ENCODE peak calls at places on chromosome 17, in eight cellular contexts. S, K, A, D, Y, G, P and X are unnamed samples.

GRCh38 chr17:60141111-60142018 is 8.4 kb upstream of the CA4 start:
- DNase-seq in Y (peak), A (no peak), P (peak), S (peak), D (peak), G (no peak), K (no peak), X (no peak)

GRCh38 chr17:56917559-56918296 is 3.9 kb upstream of the TRIM25 start:
- DNase-seq in Y (no peak), P (peak), A (no peak), D (no peak), G (no peak), S (no peak), K (no peak), X (no peak)

GRCh38 chr17:59561042-59561441 is 4.4 kb upstream of the DHX40 start:
- DNase-seq in S (peak), P (peak), K (peak), G (peak), Y (no peak), A (peak), D (peak), X (peak)

GRCh38 chr17:27802962-27803680 is 2.8 kb upstream of the NOS2 start:
- DNase-seq in K (no peak), D (no peak), Y (no peak), G (no peak), S (no peak), A (peak), P (no peak), X (no peak)

GRCh38 chr17:42651392-42651791 is 7.7 kb upstream of the TUBG2 start:
- DNase-seq in D (no peak), S (no peak), K (no peak), Y (no peak), A (no peak), G (no peak), P (no peak), X (no peak)

GRCh38 chr17:2710804-2711607 is 558 bp downstream of the CLUH start:
- DNase-seq in S (peak), P (peak), K (peak), D (peak), A (peak), Y (no peak), G (no peak), X (peak)

GRCh38 chr17:17361543-17362511 is 58.7 kb downstream of the NT5M start:
- DNase-seq in D (no peak), S (no peak), G (no peak), K (no peak), A (no peak), P (peak), Y (no peak), X (no peak)

GRCh38 chr17:2022647-2023046 is 2.5 kb downstream of the RTN4RL1 start:
- DNase-seq in Y (no peak), S (no peak), P (no peak), D (no peak), K (no peak), A (no peak), G (no peak), X (no peak)

GRCh38 chr17:77478899-77479298 is 338.1 kb downstream of the SEC14L1 start:
- DNase-seq in S (peak), K (no peak), G (no peak), Y (no peak), P (no peak), A (no peak), D (no peak), X (no peak)

GRCh38 chr17:5861849-5862248 is 208.3 kb upstream of the WSCD1 start:
- DNase-seq in G (no peak), Y (no peak), K (peak), S (no peak), P (no peak), D (no peak), A (no peak), X (no peak)

GRCh38 chr17:82869536-82869935 is 29.7 kb upstream of the ZNF750 start:
- DNase-seq in Y (no peak), K (no peak), S (no peak), P (no peak), D (no peak), A (no peak), G (no peak), X (no peak)
- H3K4me3 ChIP-seq in Y (no peak), K (no peak), S (no peak), P (no peak), D (no peak), A (no peak), G (no peak), X (no peak)

GRCh38 chr17:49907279-49907678 is 59.4 kb upstream of the TAC4 start:
- DNase-seq in S (no peak), D (peak), K (no peak), P (no peak), A (no peak), Y (no peak), G (no peak), X (no peak)

GRCh38 chr17:49908782-49909714 is 59.9 kb upstream of the DLX4 start:
- DNase-seq in S (no peak), A (no peak), P (no peak), Y (no peak), D (peak), G (no peak), K (no peak), X (no peak)

GRCh38 chr17:49910858-49911204 is 58.2 kb upstream of the DLX4 start:
- DNase-seq in S (no peak), A (no peak), G (no peak), D (peak), Y (no peak), P (no peak), K (no peak), X (no peak)

GRCh38 chr17:49913226-49914095 is 55.5 kb upstream of the DLX4 start:
- DNase-seq in Y (peak), A (no peak), D (no peak), K (peak), P (peak), G (peak), S (no peak), X (no peak)

GRCh38 chr17:49910094-49910857 is 58.7 kb upstream of the DLX4 start:
- DNase-seq in A (peak), P (peak), G (no peak), D (peak), Y (peak), S (peak), K (peak), X (no peak)
- TF ChIP-seq EZH2 in A (peak), P (no peak), G (no peak), D (peak), Y (peak), S (peak), K (no peak), X (no peak)

DNA sequence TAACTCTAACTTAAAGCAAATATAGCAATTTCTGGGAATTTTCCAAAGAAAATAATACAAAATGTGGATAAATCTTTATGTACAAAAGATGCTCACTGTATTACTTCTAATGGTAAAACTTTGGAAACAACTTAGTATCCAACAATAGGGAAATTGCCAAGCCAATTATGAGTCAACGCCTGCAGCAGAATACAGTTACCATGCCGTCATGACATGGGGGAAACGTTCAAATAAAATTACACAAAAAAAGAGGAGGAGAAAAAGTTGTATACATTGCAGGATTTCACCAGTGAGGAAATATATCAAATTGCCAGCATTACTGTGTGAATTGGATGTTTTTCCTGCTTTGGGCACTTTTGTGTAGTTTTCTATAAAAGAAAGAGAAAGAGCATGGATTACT is 469.6 kb downstream of the SOX9 start:
- DNase-seq in K (peak), D (no peak), G (no peak), P (peak), S (no peak), A (no peak), Y (peak), X (no peak)
- H3K4me3 ChIP-seq in K (peak), D (no peak), G (peak), P (peak), S (no peak), A (peak), Y (peak), X (peak)

GRCh38 chr17:68463211-68463990 is 6.1 kb upstream of the WIPI1 start:
- DNase-seq in S (no peak), Y (no peak), G (no peak), A (no peak), P (no peak), D (no peak), K (no peak), X (no peak)

GRCh38 chr17:68468334-68468733 is 11.0 kb upstream of the WIPI1 start:
- DNase-seq in K (no peak), S (no peak), A (no peak), Y (peak), P (peak), D (no peak), G (no peak), X (no peak)

GRCh38 chr17:68470959-68471358 is 13.7 kb upstream of the WIPI1 start:
- DNase-seq in P (no peak), K (no peak), S (no peak), G (no peak), D (no peak), A (no peak), Y (no peak), X (no peak)

GRCh38 chr17:68468785-68469184 is 11.5 kb upstream of the WIPI1 start:
- DNase-seq in S (no peak), K (no peak), G (no peak), D (no peak), Y (peak), P (no peak), A (no peak), X (no peak)
- TF ChIP-seq EZH2 in S (no peak), K (no peak), G (no peak), D (no peak), Y (no peak), P (no peak), A (no peak), X (no peak)

DNA sequence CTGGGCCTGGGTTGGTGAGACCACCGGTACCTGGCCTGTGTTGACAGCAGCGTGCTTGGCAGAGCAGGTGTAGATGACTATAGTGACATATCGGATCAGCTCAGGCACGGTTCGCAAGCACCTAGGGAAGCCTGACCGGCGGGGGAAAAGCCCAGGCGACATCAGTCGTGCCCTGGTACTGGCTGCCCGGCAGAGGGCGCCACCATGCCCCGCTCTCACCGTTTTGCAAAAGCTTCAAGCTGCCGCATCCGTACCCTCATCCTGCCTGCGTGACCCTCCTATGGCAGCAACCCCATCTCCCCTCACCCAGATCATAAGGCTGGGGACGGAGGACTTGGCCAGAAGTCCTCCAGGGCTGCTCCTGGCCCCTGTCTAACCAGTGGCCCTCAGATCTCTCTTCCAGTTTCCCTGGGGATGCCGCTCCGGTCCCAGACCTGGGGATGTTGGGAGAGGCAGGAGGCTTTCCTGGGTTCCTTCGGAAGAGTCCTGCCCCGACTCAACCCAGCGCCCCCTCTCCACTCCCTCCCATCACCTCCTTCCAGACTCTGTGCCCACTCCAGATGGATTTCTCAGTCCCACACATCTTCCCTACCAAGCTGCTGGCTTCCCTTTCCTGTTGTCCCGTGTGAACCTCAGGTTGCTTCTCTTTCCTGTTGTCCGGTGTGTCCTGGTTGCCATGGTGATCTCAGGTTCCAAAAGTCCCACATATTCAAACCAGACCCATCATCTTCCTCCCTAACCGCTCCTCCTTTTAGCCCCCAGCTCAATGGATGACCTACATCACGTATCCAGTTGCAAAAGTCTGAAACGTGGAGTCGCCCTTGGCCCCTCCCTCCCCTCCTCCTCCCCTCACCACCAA is 13.7 kb downstream of the ALOX12B start:
- DNase-seq in P (peak), G (peak), K (peak), Y (peak), A (peak), D (peak), S (peak), X (peak)
- H3K4me3 ChIP-seq in P (no peak), G (peak), K (peak), Y (no peak), A (no peak), D (peak), S (peak), X (no peak)

DNA sequence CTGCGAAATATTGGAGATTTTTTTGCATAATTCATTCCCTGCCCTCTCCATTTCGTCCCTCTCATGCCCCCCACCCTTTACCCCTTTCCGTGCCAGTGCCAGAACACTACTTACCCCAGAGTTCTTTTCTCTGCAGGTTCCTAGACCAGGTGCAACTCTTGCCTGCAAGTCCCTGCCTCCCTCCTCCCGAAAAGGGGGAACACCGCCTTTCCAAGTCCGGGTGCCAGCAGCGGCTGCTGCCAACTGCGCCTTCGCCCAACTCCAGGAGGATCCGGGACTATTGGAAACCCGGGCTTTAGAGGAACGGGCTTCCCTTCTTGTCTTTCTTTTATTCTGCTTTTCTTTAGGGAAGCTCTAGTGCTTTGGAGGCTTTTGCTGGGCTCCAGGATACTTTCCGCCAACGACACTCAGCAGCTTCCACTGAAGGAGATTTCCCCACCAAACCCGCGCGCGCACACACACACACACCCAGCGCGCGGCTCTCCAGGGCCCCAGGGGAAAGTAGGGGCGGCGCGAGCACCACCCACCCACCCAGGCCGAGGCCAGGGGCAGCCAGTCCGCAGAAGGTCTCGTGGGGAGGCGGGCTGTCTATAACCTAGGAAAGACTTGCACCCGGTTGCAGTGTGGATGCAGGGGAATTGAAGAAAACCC is 770 bp upstream of the CA10 start:
- DNase-seq in K (no peak), P (no peak), Y (no peak), S (no peak), A (no peak), D (peak), G (no peak), X (no peak)
- TF ChIP-seq EZH2 in K (no peak), P (no peak), Y (no peak), S (no peak), A (no peak), D (peak), G (no peak), X (no peak)

DNA sequence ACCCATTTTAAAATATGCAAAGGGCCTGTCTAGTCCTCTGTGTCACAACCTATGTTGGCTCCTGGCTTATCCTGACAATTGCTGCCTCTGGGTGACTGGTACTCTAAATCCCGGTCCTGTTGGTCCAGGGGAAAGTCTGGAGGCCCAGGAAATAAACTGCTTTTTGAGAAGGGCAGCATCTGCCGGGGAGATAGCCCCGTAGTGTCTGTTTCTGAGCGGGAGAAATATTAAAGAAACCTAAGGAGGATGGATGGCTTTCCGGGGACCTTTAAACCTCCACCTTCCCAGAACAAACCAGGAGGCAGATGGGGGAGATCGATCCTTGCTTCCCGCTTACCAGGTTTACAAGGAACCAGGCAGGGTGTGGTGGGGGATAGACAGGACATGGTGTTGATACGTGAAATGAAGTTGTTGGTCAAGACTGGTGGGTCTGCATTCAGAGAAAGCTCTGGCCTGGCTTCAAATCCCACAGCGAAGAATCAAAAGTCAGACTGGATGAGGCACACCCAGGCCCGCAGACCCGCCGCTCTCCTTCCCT is 3.8 kb downstream of the HOXB2 start:
- DNase-seq in A (no peak), D (peak), S (no peak), K (no peak), P (peak), Y (no peak), G (no peak), X (no peak)
- H3K4me3 ChIP-seq in A (peak), D (peak), S (peak), K (no peak), P (peak), Y (peak), G (no peak), X (no peak)

GRCh38 chr17:81398170-81398854 is 3.1 kb downstream of the BAHCC1 start:
- DNase-seq in K (peak), Y (peak), G (no peak), S (peak), D (peak), A (peak), P (no peak), X (no peak)
- TF ChIP-seq EZH2 in K (no peak), Y (no peak), G (no peak), S (peak), D (peak), A (no peak), P (no peak), X (no peak)

DNA sequence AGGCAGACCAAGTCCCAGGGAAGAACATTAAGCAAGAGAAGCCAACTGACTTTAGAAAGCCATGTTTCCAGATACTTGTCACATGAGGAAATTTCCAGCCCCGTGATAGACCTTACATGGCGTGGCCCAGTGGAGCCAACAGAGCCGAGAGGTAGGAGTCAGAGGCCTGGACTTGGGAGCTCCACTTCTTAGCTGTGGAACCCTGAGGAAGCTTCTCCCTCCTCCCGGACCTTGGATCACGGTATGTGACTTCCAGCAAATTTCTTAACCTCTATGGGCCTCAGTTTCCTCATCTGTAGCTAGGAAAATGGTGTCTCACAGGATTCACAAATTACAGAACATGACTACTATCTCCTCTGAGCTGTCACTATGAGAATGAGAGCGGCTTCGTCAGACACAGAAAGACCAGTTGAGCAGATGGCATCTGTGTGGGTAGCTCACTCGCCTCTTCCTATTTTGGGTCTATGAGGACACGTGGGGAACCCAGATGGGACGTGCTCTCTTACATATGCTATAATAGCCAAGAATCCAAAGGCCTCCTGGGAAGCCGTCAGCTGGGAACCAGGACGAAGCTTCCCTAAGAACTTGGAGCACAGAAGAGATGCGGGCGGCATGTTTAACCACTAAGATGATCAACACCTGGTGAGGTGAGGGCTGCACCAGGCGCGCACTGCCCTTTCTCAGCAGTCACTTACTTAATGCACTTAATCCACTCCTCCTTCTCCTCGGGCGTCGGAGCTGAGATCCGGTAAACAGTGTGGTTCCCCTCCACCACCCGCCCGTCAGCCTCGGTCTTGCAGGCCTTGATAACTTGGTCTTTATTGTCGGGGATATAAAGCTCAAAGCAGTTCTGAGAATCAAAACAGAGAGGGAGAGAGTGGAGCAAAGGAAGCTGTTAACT is 102.3 kb downstream of the CYTH1 start:
- DNase-seq in A (no peak), K (no peak), Y (no peak), S (no peak), P (no peak), G (no peak), D (no peak), X (no peak)
- H3K4me3 ChIP-seq in A (no peak), K (peak), Y (no peak), S (no peak), P (no peak), G (no peak), D (no peak), X (no peak)